ENCODE peak calls at places on chromosomes 12 and 14, in seven cellular contexts. One of them, this sample, is unnamed. For H3K4me1, the result is how much of the 10 kb centered on the place peaks cover.

GRCh38 chr12:19285793-19286448 is 153.4 kb upstream of the AEBP2 start:
- DNase-seq in SJSA1: no peak
- DNase-seq in NT2/D1: no peak
- DNase-seq in H1: no peak
- DNase-seq in Peyer's patch: no peak
- DNase-seq in GM23248: no peak
- DNase-seq in small intestine: no peak
- DNase-seq in this sample: no peak

GRCh38 chr14:104786091-104786586 is 9.4 kb downstream of the AKT1 start:
- DNase-seq in small intestine: no peak
- DNase-seq in GM23248: no peak
- DNase-seq in NT2/D1: no peak
- DNase-seq in Peyer's patch: no peak
- DNase-seq in SJSA1: no peak
- DNase-seq in H1: no peak
- DNase-seq in this sample: peak

GRCh38 chr12:115072712-115073111 is 388.7 kb upstream of the TBX3 start:
- DNase-seq in Peyer's patch: no peak
- DNase-seq in small intestine: no peak
- DNase-seq in H1: no peak
- DNase-seq in GM23248: no peak
- DNase-seq in NT2/D1: no peak
- DNase-seq in SJSA1: no peak
- DNase-seq in this sample: no peak

GRCh38 chr12:116187158-116187511 is 90.4 kb downstream of the MED13L start:
- DNase-seq in H1: no peak
- DNase-seq in SJSA1: no peak
- DNase-seq in GM23248: no peak
- DNase-seq in Peyer's patch: no peak
- DNase-seq in NT2/D1: no peak
- DNase-seq in small intestine: no peak
- DNase-seq in this sample: no peak

GRCh38 chr12:55425954-55426353 is at the start of gene OR6C76:
- DNase-seq in NT2/D1: no peak
- DNase-seq in GM23248: no peak
- DNase-seq in SJSA1: no peak
- DNase-seq in Peyer's patch: no peak
- DNase-seq in small intestine: no peak
- DNase-seq in H1: no peak
- DNase-seq in this sample: no peak

GRCh38 chr12:19085090-19085489 is 44.4 kb upstream of the PLEKHA5 start:
- DNase-seq in Peyer's patch: no peak
- DNase-seq in GM23248: peak
- DNase-seq in H1: no peak
- DNase-seq in small intestine: peak
- DNase-seq in SJSA1: no peak
- DNase-seq in NT2/D1: no peak
- DNase-seq in this sample: no peak

GRCh38 chr12:47885566-47885965 is 19.2 kb downstream of the VDR start:
- DNase-seq in small intestine: peak
- DNase-seq in NT2/D1: no peak
- DNase-seq in GM23248: no peak
- DNase-seq in SJSA1: no peak
- DNase-seq in Peyer's patch: no peak
- DNase-seq in H1: no peak
- DNase-seq in this sample: no peak

GRCh38 chr14:83870556-83870955 is 1659.4 kb upstream of the FLRT2 start:
- DNase-seq in NT2/D1: no peak
- DNase-seq in Peyer's patch: no peak
- DNase-seq in small intestine: no peak
- DNase-seq in GM23248: no peak
- DNase-seq in SJSA1: no peak
- DNase-seq in H1: no peak
- DNase-seq in this sample: no peak

GRCh38 chr12:1592444-1593231 is 1.7 kb downstream of the FBXL14 start:
- DNase-seq in small intestine: peak
- DNase-seq in SJSA1: no peak
- DNase-seq in Peyer's patch: peak
- DNase-seq in NT2/D1: no peak
- DNase-seq in GM23248: peak
- DNase-seq in H1: peak
- DNase-seq in this sample: peak

GRCh38 chr12:107351109-107351508 is 257.8 kb upstream of the CRY1 start:
- DNase-seq in SJSA1: no peak
- DNase-seq in GM23248: no peak
- DNase-seq in H1: no peak
- DNase-seq in NT2/D1: no peak
- DNase-seq in small intestine: peak
- DNase-seq in Peyer's patch: no peak
- DNase-seq in this sample: no peak

GRCh38 chr12:66319266-66319954 is 17.1 kb downstream of the HELB start:
- DNase-seq in small intestine: no peak
- DNase-seq in GM23248: no peak
- DNase-seq in H1: no peak
- DNase-seq in SJSA1: no peak
- DNase-seq in Peyer's patch: no peak
- DNase-seq in NT2/D1: no peak
- DNase-seq in this sample: no peak

GRCh38 chr14:101236496-101237240 is 324.6 kb upstream of the DIO3 start:
- DNase-seq in NT2/D1: no peak
- DNase-seq in GM23248: no peak
- DNase-seq in small intestine: no peak
- DNase-seq in Peyer's patch: no peak
- DNase-seq in H1: no peak
- DNase-seq in SJSA1: no peak
- DNase-seq in this sample: no peak

GRCh38 chr14:50792058-50792477 is 38.9 kb downstream of the NIN start:
- DNase-seq in GM23248: no peak
- DNase-seq in H1: no peak
- DNase-seq in NT2/D1: no peak
- DNase-seq in small intestine: no peak
- DNase-seq in Peyer's patch: peak
- DNase-seq in SJSA1: no peak
- DNase-seq in this sample: no peak

GRCh38 chr12:53214687-53215455 is 7.8 kb upstream of the ITGB7 start:
- DNase-seq in SJSA1: no peak
- DNase-seq in H1: no peak
- DNase-seq in Peyer's patch: no peak
- DNase-seq in GM23248: no peak
- DNase-seq in NT2/D1: no peak
- DNase-seq in small intestine: no peak
- DNase-seq in this sample: no peak
- H3K4me1 ChIP-seq in SJSA1: under half
- H3K4me1 ChIP-seq in H1: under half
- H3K4me1 ChIP-seq in Peyer's patch: under half
- H3K4me1 ChIP-seq in GM23248: under half
- H3K4me1 ChIP-seq in NT2/D1: under half
- H3K4me1 ChIP-seq in small intestine: under half
- H3K4me1 ChIP-seq in this sample: under half

DNA sequence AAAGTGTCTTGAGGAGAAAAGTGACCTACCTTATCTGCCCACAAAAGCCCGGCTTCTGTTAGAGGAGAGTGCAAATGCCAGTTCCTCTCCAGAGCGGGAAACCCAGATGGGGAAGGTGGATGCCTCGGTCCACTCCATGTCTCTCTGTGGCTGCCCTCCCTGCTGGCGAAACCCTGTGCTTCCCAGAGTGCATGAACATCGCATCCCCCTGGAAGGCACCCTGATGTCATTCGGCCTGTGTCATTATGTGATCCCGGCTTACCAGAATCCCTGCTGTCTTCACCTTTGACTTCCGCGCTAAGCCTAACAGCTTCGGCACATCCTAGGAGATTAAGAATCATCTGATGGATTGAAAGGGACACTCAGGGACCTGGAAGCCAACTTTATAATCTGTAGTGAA is 6.5 kb downstream of the MLXIP start:
- DNase-seq in H1: no peak
- DNase-seq in small intestine: no peak
- DNase-seq in GM23248: no peak
- DNase-seq in SJSA1: no peak
- DNase-seq in Peyer's patch: no peak
- DNase-seq in NT2/D1: no peak
- DNase-seq in this sample: no peak
- H3K4me1 ChIP-seq in H1: under half
- H3K4me1 ChIP-seq in small intestine: under half
- H3K4me1 ChIP-seq in GM23248: under half
- H3K4me1 ChIP-seq in SJSA1: under half
- H3K4me1 ChIP-seq in Peyer's patch: under half
- H3K4me1 ChIP-seq in NT2/D1: under half
- H3K4me1 ChIP-seq in this sample: half or more

DNA sequence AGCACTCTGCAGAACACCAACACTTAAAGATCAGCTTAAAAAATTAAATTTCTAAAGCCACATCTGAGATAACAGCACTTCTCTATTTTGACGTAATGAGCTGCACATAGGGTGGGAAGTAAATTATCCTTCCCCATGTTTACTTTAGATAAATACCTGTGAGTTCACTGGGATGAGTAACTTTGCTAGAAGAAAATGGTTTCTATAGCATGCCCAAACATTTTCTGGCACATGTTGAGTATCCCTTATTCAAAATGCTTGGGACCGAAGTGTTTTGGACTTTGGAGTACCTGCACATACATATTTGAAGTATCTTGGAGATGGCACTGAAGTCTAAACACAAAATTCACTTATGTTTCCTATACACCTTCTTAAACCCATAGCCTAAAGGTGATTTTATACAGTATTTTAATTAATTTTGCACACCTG is 6.6 kb downstream of the SLC38A2 start:
- DNase-seq in small intestine: peak
- DNase-seq in SJSA1: no peak
- DNase-seq in Peyer's patch: no peak
- DNase-seq in H1: no peak
- DNase-seq in NT2/D1: no peak
- DNase-seq in GM23248: no peak
- DNase-seq in this sample: no peak
- H3K4me1 ChIP-seq in small intestine: under half
- H3K4me1 ChIP-seq in SJSA1: half or more
- H3K4me1 ChIP-seq in Peyer's patch: under half
- H3K4me1 ChIP-seq in H1: under half
- H3K4me1 ChIP-seq in NT2/D1: under half
- H3K4me1 ChIP-seq in GM23248: under half
- H3K4me1 ChIP-seq in this sample: half or more

GRCh38 chr14:71711619-71712018 is 220.6 kb upstream of the RGS6 start:
- DNase-seq in H1: no peak
- DNase-seq in Peyer's patch: no peak
- DNase-seq in SJSA1: peak
- DNase-seq in small intestine: no peak
- DNase-seq in GM23248: peak
- DNase-seq in NT2/D1: peak
- DNase-seq in this sample: no peak
- H3K4me1 ChIP-seq in H1: under half
- H3K4me1 ChIP-seq in Peyer's patch: under half
- H3K4me1 ChIP-seq in SJSA1: under half
- H3K4me1 ChIP-seq in small intestine: under half
- H3K4me1 ChIP-seq in GM23248: half or more
- H3K4me1 ChIP-seq in NT2/D1: under half
- H3K4me1 ChIP-seq in this sample: under half

This sample was measured in spleen.